ENCODE peak calls at places on chromosomes 11 and 22, in six cellular contexts. One of them, this sample, is unnamed.
A peak's percentile ranks its signal among the peaks of the same experiment; 100 is the strongest.

GRCh38 chr11:46338988-46339666 is 8.1 kb upstream of the DGKZ start:
- DNase-seq in heart left ventricle: no peak
- DNase-seq in upper lobe of right lung: no peak
- DNase-seq in foreskin fibroblast: peak; percentile 42
- DNase-seq in breast epithelium: no peak
- DNase-seq in colonic mucosa: no peak
- DNase-seq in this sample: no peak

GRCh38 chr11:64809781-64810241 is 540 bp downstream of the MEN1 start:
- DNase-seq in heart left ventricle: no peak
- DNase-seq in upper lobe of right lung: no peak
- DNase-seq in foreskin fibroblast: peak; percentile 43
- DNase-seq in breast epithelium: no peak
- DNase-seq in colonic mucosa: peak; percentile 75
- DNase-seq in this sample: no peak

GRCh38 chr11:109320595-109320994 is 101.4 kb upstream of the C11orf87 start:
- DNase-seq in heart left ventricle: no peak
- DNase-seq in upper lobe of right lung: no peak
- DNase-seq in foreskin fibroblast: peak; percentile 41
- DNase-seq in breast epithelium: no peak
- DNase-seq in colonic mucosa: no peak
- DNase-seq in this sample: peak; percentile 76

GRCh38 chr22:38223289-38223960 is 21.6 kb downstream of the MAFF start:
- DNase-seq in heart left ventricle: no peak
- DNase-seq in upper lobe of right lung: no peak
- DNase-seq in foreskin fibroblast: no peak
- DNase-seq in breast epithelium: no peak
- DNase-seq in colonic mucosa: no peak
- DNase-seq in this sample: no peak

GRCh38 chr11:20309626-20310025 is 53.9 kb upstream of the HTATIP2 start:
- DNase-seq in heart left ventricle: no peak
- DNase-seq in upper lobe of right lung: no peak
- DNase-seq in foreskin fibroblast: no peak
- DNase-seq in breast epithelium: no peak
- DNase-seq in colonic mucosa: no peak
- DNase-seq in this sample: no peak

GRCh38 chr22:27019827-27020226 is 362.4 kb downstream of the MIAT start:
- DNase-seq in heart left ventricle: no peak
- DNase-seq in upper lobe of right lung: no peak
- DNase-seq in foreskin fibroblast: no peak
- DNase-seq in breast epithelium: no peak
- DNase-seq in colonic mucosa: no peak
- DNase-seq in this sample: no peak

GRCh38 chr11:118633319-118633690 is 25.9 kb downstream of the PHLDB1 start:
- DNase-seq in heart left ventricle: no peak
- DNase-seq in upper lobe of right lung: no peak
- DNase-seq in foreskin fibroblast: no peak
- DNase-seq in breast epithelium: no peak
- DNase-seq in colonic mucosa: no peak
- DNase-seq in this sample: peak; percentile 39

GRCh38 chr11:19642759-19643158 is 69.9 kb upstream of the NAV2 start:
- DNase-seq in heart left ventricle: no peak
- DNase-seq in upper lobe of right lung: no peak
- DNase-seq in foreskin fibroblast: no peak
- DNase-seq in breast epithelium: no peak
- DNase-seq in colonic mucosa: no peak
- DNase-seq in this sample: no peak

GRCh38 chr22:27933186-27933983 is 14.3 kb upstream of the PITPNB start:
- DNase-seq in heart left ventricle: no peak
- DNase-seq in upper lobe of right lung: no peak
- DNase-seq in foreskin fibroblast: no peak
- DNase-seq in breast epithelium: no peak
- DNase-seq in colonic mucosa: no peak
- DNase-seq in this sample: no peak

GRCh38 chr11:109247071-109247470 is 174.9 kb upstream of the C11orf87 start:
- DNase-seq in heart left ventricle: no peak
- DNase-seq in upper lobe of right lung: no peak
- DNase-seq in foreskin fibroblast: peak; percentile 6
- DNase-seq in breast epithelium: no peak
- DNase-seq in colonic mucosa: no peak
- DNase-seq in this sample: peak; percentile 69

GRCh38 chr11:2168286-2169000 is 3.2 kb downstream of the TH start:
- DNase-seq in heart left ventricle: no peak
- DNase-seq in upper lobe of right lung: no peak
- DNase-seq in foreskin fibroblast: no peak
- DNase-seq in breast epithelium: no peak
- DNase-seq in colonic mucosa: no peak
- DNase-seq in this sample: no peak

DNA sequence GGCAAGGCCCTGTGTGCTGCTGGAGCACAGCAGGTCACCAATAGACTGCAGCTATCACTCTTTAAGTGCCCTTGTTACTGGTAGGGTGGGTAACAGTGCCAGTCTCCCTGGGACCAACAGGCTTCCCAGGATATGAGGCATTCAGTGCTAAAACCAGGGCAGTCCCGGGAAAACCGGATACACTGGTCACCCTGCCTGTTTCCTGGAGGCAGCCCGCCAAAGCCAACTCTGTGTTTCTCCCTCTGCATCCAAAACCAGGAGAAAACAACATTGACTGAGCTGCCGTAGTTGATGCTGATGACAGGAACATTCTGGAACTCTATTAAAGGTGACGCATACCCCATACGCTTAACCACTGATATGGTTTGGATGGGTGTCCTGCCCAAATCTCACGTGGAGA is 149.1 kb downstream of the SHANK2 start:
- DNase-seq in heart left ventricle: peak; percentile 32
- DNase-seq in upper lobe of right lung: no peak
- DNase-seq in foreskin fibroblast: no peak
- DNase-seq in breast epithelium: peak; percentile 84
- DNase-seq in colonic mucosa: no peak
- DNase-seq in this sample: no peak
- TF ChIP-seq CTCF in heart left ventricle: no peak
- TF ChIP-seq CTCF in upper lobe of right lung: no peak
- TF ChIP-seq CTCF in foreskin fibroblast: no peak
- TF ChIP-seq CTCF in breast epithelium: no peak
- TF ChIP-seq CTCF in colonic mucosa: no peak
- TF ChIP-seq CTCF in this sample: no peak

GRCh38 chr22:19002684-19003038 is 66.6 kb upstream of the PRODH start:
- DNase-seq in heart left ventricle: no peak
- DNase-seq in upper lobe of right lung: no peak
- DNase-seq in foreskin fibroblast: no peak
- DNase-seq in breast epithelium: no peak
- DNase-seq in colonic mucosa: no peak
- DNase-seq in this sample: no peak

GRCh38 chr22:19005905-19006304 is 69.8 kb upstream of the PRODH start:
- DNase-seq in heart left ventricle: no peak
- DNase-seq in upper lobe of right lung: no peak
- DNase-seq in foreskin fibroblast: no peak
- DNase-seq in breast epithelium: no peak
- DNase-seq in colonic mucosa: no peak
- DNase-seq in this sample: no peak

GRCh38 chr22:19001204-19001603 is 65.1 kb upstream of the PRODH start:
- DNase-seq in heart left ventricle: no peak
- DNase-seq in upper lobe of right lung: no peak
- DNase-seq in foreskin fibroblast: no peak
- DNase-seq in breast epithelium: no peak
- DNase-seq in colonic mucosa: no peak
- DNase-seq in this sample: no peak

GRCh38 chr22:19003518-19003917 is 67.4 kb upstream of the PRODH start:
- DNase-seq in heart left ventricle: no peak
- DNase-seq in upper lobe of right lung: no peak
- DNase-seq in foreskin fibroblast: no peak
- DNase-seq in breast epithelium: no peak
- DNase-seq in colonic mucosa: no peak
- DNase-seq in this sample: no peak

GRCh38 chr22:19004471-19004870 is 68.4 kb upstream of the PRODH start:
- DNase-seq in heart left ventricle: no peak
- DNase-seq in upper lobe of right lung: no peak
- DNase-seq in foreskin fibroblast: no peak
- DNase-seq in breast epithelium: no peak
- DNase-seq in colonic mucosa: no peak
- DNase-seq in this sample: no peak
- H3K4me3 ChIP-seq in heart left ventricle: no peak overlapping the region
- H3K4me3 ChIP-seq in upper lobe of right lung: no peak overlapping the region
- H3K4me3 ChIP-seq in foreskin fibroblast: no peak overlapping the region
- H3K4me3 ChIP-seq in breast epithelium: no peak overlapping the region
- H3K4me3 ChIP-seq in colonic mucosa: no peak overlapping the region
- H3K4me3 ChIP-seq in this sample: no peak overlapping the region

DNA sequence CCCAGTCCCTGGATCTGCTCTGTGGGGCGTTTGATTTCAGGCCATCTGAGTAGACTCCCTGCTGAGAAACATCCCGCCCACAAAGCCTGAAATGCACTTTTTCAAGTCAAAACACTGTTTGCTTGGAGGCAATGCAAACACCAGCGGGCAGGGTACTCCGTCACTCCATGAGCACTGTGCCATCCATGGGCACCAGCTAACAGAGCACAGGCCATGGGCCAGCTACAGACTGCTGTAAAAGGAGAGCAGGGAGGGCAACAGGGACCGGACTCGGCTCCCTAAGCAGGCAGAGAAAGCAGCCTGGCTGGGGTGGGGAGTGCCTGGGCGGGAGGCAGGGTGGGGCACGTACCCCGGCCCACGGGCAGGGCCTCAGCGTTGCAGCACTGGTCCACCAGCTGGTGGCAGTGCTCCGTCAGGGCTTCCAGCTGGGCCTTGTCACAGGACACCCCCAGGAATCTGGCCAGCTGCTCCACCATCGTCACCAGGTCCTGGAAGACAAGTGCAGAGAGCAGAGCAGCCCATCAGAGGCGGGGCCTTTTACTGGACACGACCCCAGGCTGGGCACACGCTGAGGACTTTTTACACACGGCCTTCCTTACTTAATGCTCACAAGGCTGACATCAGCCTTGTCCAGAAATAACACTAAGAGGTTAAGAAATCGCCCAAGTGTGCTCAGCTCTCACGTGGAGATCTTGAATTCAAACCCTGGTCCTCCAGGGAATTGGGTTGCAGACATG is 16.8 kb upstream of the EFCAB6 start:
- DNase-seq in heart left ventricle: peak; percentile 87
- DNase-seq in upper lobe of right lung: peak; percentile 70
- DNase-seq in foreskin fibroblast: peak; percentile 77
- DNase-seq in breast epithelium: peak; percentile 40
- DNase-seq in colonic mucosa: peak; percentile 27
- DNase-seq in this sample: peak; percentile 87
- TF ChIP-seq CTCF in heart left ventricle: no peak
- TF ChIP-seq CTCF in upper lobe of right lung: no peak
- TF ChIP-seq CTCF in foreskin fibroblast: no peak
- TF ChIP-seq CTCF in breast epithelium: no peak
- TF ChIP-seq CTCF in colonic mucosa: no peak
- TF ChIP-seq CTCF in this sample: no peak

DNA sequence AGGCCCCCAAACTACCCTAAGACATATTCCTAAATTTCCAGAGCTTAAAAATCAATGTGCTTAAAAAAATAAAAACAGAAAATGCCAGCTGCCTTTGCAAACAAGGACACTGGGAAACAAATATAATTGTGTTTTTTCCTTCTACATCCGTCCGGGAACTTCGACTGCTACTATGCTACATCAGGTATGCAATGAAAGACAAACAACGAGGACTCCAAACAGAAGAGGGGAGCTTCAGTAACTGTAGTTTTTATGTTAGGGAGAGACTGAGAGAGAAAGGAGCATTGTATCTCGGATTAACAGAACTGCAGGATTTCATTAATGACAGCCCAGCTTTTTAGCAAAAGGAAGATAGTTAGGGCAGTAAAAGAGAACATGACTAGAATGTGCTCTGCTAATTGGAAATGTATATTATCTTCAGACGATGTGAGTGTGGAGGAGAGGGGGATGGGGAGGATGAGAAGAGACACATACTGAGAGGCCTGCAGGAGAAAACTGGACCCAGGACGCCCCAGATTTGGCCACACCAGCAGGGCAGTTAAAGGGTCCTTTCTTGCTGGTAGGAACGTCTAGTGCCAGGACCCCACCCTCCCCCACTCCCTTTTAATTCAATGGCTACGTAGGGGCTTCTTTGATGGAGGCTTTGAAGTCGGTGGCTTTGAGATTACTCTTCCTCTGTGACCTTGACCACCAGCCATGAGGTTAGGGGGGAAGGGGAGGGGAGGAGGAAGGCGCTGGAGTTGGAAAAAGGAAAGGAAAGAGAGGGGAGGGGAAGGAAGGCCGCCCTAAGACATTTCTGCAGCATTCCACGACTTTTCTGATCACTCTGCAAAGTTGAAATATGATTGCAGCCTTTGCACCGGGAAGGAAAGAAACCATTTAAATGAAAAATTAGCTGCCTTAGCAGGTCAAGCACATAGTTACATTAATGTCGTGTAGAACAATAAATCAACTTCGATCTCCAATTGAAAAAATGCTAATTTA is 187.1 kb downstream of the BLID start:
- DNase-seq in heart left ventricle: no peak
- DNase-seq in upper lobe of right lung: no peak
- DNase-seq in foreskin fibroblast: no peak
- DNase-seq in breast epithelium: no peak
- DNase-seq in colonic mucosa: no peak
- DNase-seq in this sample: no peak
- H3K4me3 ChIP-seq in heart left ventricle: peak overlapping the region; percentile 55
- H3K4me3 ChIP-seq in upper lobe of right lung: peak overlapping the region; percentile 36
- H3K4me3 ChIP-seq in foreskin fibroblast: peak overlapping the region; percentile 15
- H3K4me3 ChIP-seq in breast epithelium: peak overlapping the region; percentile 31
- H3K4me3 ChIP-seq in colonic mucosa: no peak overlapping the region
- H3K4me3 ChIP-seq in this sample: peak overlapping the region; percentile 46

GRCh38 chr11:113329725-113330124 is 15.3 kb downstream of the TTC12 start:
- DNase-seq in heart left ventricle: no peak
- DNase-seq in upper lobe of right lung: no peak
- DNase-seq in foreskin fibroblast: no peak
- DNase-seq in breast epithelium: no peak
- DNase-seq in colonic mucosa: no peak
- DNase-seq in this sample: no peak

GRCh38 chr11:113332638-113333329 is 18.4 kb downstream of the TTC12 start:
- DNase-seq in heart left ventricle: no peak
- DNase-seq in upper lobe of right lung: no peak
- DNase-seq in foreskin fibroblast: no peak
- DNase-seq in breast epithelium: no peak
- DNase-seq in colonic mucosa: no peak
- DNase-seq in this sample: no peak

GRCh38 chr11:113331436-113331835 is 17.1 kb downstream of the TTC12 start:
- DNase-seq in heart left ventricle: no peak
- DNase-seq in upper lobe of right lung: no peak
- DNase-seq in foreskin fibroblast: peak; percentile 53
- DNase-seq in breast epithelium: no peak
- DNase-seq in colonic mucosa: no peak
- DNase-seq in this sample: no peak

GRCh38 chr11:113331988-113332387 is 17.6 kb downstream of the TTC12 start:
- DNase-seq in heart left ventricle: no peak
- DNase-seq in upper lobe of right lung: no peak
- DNase-seq in foreskin fibroblast: peak; percentile 66
- DNase-seq in breast epithelium: no peak
- DNase-seq in colonic mucosa: no peak
- DNase-seq in this sample: peak; percentile 43

GRCh38 chr11:113334183-113334582 is 19.8 kb downstream of the TTC12 start:
- DNase-seq in heart left ventricle: no peak
- DNase-seq in upper lobe of right lung: no peak
- DNase-seq in foreskin fibroblast: no peak
- DNase-seq in breast epithelium: no peak
- DNase-seq in colonic mucosa: no peak
- DNase-seq in this sample: no peak
- TF ChIP-seq CTCF in heart left ventricle: no peak
- TF ChIP-seq CTCF in upper lobe of right lung: no peak
- TF ChIP-seq CTCF in foreskin fibroblast: no peak
- TF ChIP-seq CTCF in breast epithelium: no peak
- TF ChIP-seq CTCF in colonic mucosa: no peak
- TF ChIP-seq CTCF in this sample: no peak